ENCODE peak calls at places on chromosomes 6 and 20, in four cellular contexts. F is GM12878, G is ascending aorta, N is esophagus squamous epithelium. S is an unnamed sample.

GRCh38 chr6:123519191-123519510 is 117.6 kb downstream of the TRDN start:
- DNase-seq in F (no peak), N (no peak), G (no peak), S (no peak)

GRCh38 chr6:3731700-3732099 is 19.8 kb downstream of the PXDC1 start:
- DNase-seq in F (no peak), N (no peak), G (no peak), S (no peak)

GRCh38 chr6:37008484-37009186 is 3.2 kb downstream of the FGD2 start:
- DNase-seq in G (no peak), N (no peak), F (no peak), S (no peak)

GRCh38 chr6:2738373-2738979 is 12.2 kb downstream of the MYLK4 start:
- DNase-seq in F (no peak), N (no peak), G (peak), S (no peak)

GRCh38 chr6:34953084-34954025 is 64.3 kb downstream of the ANKS1A start:
- DNase-seq in G (no peak), N (no peak), F (no peak), S (no peak)

GRCh38 chr6:43977404-43978111 is 149.7 kb downstream of the MRPL14 start:
- DNase-seq in G (peak), N (no peak), F (peak), S (peak)

GRCh38 chr6:137224890-137225198 is 5.7 kb upstream of the IFNGR1 start:
- DNase-seq in N (no peak), G (no peak), F (peak), S (peak)

GRCh38 chr20:18224968-18225568 is 63.3 kb upstream of the ZNF133 start:
- DNase-seq in F (no peak), G (no peak), N (no peak), S (no peak)

GRCh38 chr6:143060806-143061596 is at the start of gene AIG1:
- DNase-seq in N (peak), F (no peak), G (no peak), S (peak)

GRCh38 chr20:41714030-41714429 is 95.9 kb upstream of the CHD6 start:
- DNase-seq in F (no peak), N (no peak), G (no peak), S (no peak)

GRCh38 chr6:29800254-29800653 is 27.4 kb upstream of the HLA-G start:
- DNase-seq in N (no peak), F (no peak), G (no peak), S (no peak)

GRCh38 chr6:89268776-89269175 is 46.3 kb downstream of the GABRR2 start:
- DNase-seq in F (no peak), N (no peak), G (no peak), S (no peak)

GRCh38 chr6:96301781-96302180 is 219.8 kb upstream of the UFL1 start:
- DNase-seq in F (no peak), G (no peak), N (no peak), S (no peak)

GRCh38 chr6:162562041-162562440 is 165.5 kb downstream of the PRKN start:
- DNase-seq in G (no peak), F (no peak), N (no peak), S (no peak)

GRCh38 chr6:160388922-160389321 is 40.7 kb downstream of the SLC22A3 start:
- DNase-seq in F (no peak), G (no peak), N (no peak), S (no peak)

GRCh38 chr6:136031982-136032381 is 180.5 kb downstream of the PDE7B start:
- DNase-seq in F (no peak), G (no peak), N (no peak), S (no peak)

GRCh38 chr6:80767808-80768207 is 661.3 kb downstream of the BCKDHB start:
- DNase-seq in G (peak), F (no peak), N (no peak), S (no peak)

GRCh38 chr6:136343700-136344099 is 54.1 kb upstream of the BCLAF1 start:
- DNase-seq in G (no peak), N (no peak), F (no peak), S (no peak)

GRCh38 chr6:35209622-35210289 is 4.0 kb upstream of the SCUBE3 start:
- DNase-seq in N (no peak), G (no peak), F (no peak), S (no peak)

GRCh38 chr20:20972490-20972889 is 133.7 kb downstream of the LINC00237 start:
- DNase-seq in G (no peak), N (no peak), F (no peak), S (no peak)

GRCh38 chr6:52566853-52567279 is 10.0 kb downstream of the TRAM2 start:
- DNase-seq in F (no peak), N (no peak), G (no peak), S (no peak)

GRCh38 chr6:163951326-163951725 is 536.8 kb downstream of the QKI start:
- DNase-seq in N (no peak), G (no peak), F (no peak), S (no peak)

GRCh38 chr20:59573837-59574236 is 30.5 kb upstream of the PHACTR3 start:
- DNase-seq in N (no peak), G (peak), F (no peak), S (no peak)

GRCh38 chr20:348972-349841 is 2.3 kb downstream of the NRSN2 start:
- DNase-seq in F (no peak), G (no peak), N (no peak), S (no peak)

GRCh38 chr6:63928613-63929012 is 293.0 kb downstream of the PHF3 start:
- DNase-seq in F (no peak), N (no peak), G (no peak), S (no peak)

GRCh38 chr6:35079311-35080000 is 61.7 kb downstream of the TCP11 start:
- DNase-seq in F (no peak), G (peak), N (no peak), S (no peak)

GRCh38 chr20:59933296-59933848 is at the start of gene SYCP2:
- DNase-seq in F (no peak), G (peak), N (no peak), S (no peak)

GRCh38 chr20:35506872-35507638 is 22.4 kb downstream of the C20orf173 start:
- DNase-seq in F (no peak), G (no peak), N (no peak), S (no peak)

GRCh38 chr20:4512891-4513550 is 208.7 kb upstream of the PRND start:
- DNase-seq in G (no peak), F (no peak), N (no peak), S (no peak)

GRCh38 chr6:80280258-80281010 is 174.0 kb downstream of the BCKDHB start:
- DNase-seq in N (no peak), F (no peak), G (no peak), S (no peak)

GRCh38 chr6:108716801-108717791 is 131.1 kb upstream of the ARMC2 start:
- DNase-seq in G (peak), F (no peak), N (no peak), S (no peak)

GRCh38 chr20:10404023-10404628 is 29.9 kb downstream of the MKKS start:
- DNase-seq in G (no peak), N (no peak), F (no peak), S (no peak)

GRCh38 chr6:12958052-12958706 is 241.6 kb downstream of the PHACTR1 start:
- DNase-seq in G (no peak), F (no peak), N (no peak), S (no peak)

GRCh38 chr20:44745560-44746366 is at the start of gene KCNK15:
- DNase-seq in N (no peak), F (no peak), G (peak), S (no peak)

GRCh38 chr20:10982692-10983091 is 308.9 kb upstream of the JAG1 start:
- DNase-seq in N (no peak), G (peak), F (no peak), S (no peak)

GRCh38 chr6:14968056-14968643 is 277.7 kb upstream of the JARID2 start:
- DNase-seq in F (no peak), G (no peak), N (no peak), S (no peak)

GRCh38 chr6:131823276-131823902 is 15.6 kb downstream of the ENPP1 start:
- DNase-seq in G (no peak), F (no peak), N (no peak), S (no peak)

GRCh38 chr6:121161881-121162280 is 172.4 kb downstream of the TBC1D32 start:
- DNase-seq in F (no peak), G (no peak), N (no peak), S (no peak)

GRCh38 chr6:7087066-7087465 is 20.7 kb upstream of the RREB1 start:
- DNase-seq in N (no peak), G (no peak), F (no peak), S (no peak)
- TF ChIP-seq CTCF in N (no peak), G (peak), F (no peak), S (peak)

GRCh38 chr20:63653974-63654680 is 903 bp upstream of the STMN3 start:
- DNase-seq in N (no peak), F (no peak), G (no peak), S (no peak)
- H3K4me3 ChIP-seq in N (peak), F (no peak), G (peak), S (no peak)

GRCh38 chr20:39066464-39066863 is 104.3 kb downstream of the DHX35 start:
- DNase-seq in N (no peak), F (no peak), G (no peak), S (no peak)
- TF ChIP-seq CTCF in N (no peak), F (no peak), G (no peak), S (peak)

DNA sequence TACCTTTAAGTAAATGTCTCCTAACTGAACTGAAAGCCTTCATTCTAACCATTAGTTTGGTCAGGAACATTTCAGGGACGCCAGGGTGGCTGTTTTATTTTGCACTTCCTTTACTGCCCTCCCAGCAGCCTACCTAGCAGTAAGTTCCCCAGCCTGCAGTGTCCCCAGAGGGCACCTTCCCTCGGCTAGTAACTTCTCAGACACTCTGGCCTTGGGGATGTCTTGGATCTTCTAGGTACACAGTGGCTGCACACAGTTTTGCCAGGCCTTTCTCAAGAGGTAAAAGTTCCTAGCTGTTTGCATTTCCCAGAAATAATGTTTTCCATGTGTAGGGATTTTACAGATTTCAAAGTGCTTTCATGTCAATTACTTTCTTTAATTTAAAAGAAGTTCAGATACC is 378 bp upstream of the LAMA2 start:
- DNase-seq in N (no peak), F (no peak), G (no peak), S (no peak)
- H3K4me3 ChIP-seq in N (peak), F (no peak), G (peak), S (no peak)

GRCh38 chr6:150895898-150896632 is 30.6 kb downstream of the MTHFD1L start:
- DNase-seq in N (no peak), F (no peak), G (peak), S (no peak)

GRCh38 chr6:150891886-150892485 is 26.5 kb downstream of the MTHFD1L start:
- DNase-seq in N (no peak), G (peak), F (peak), S (peak)

GRCh38 chr6:150897400-150897943 is 32.0 kb downstream of the MTHFD1L start:
- DNase-seq in N (no peak), G (peak), F (peak), S (peak)

GRCh38 chr6:150894191-150894744 is 28.8 kb downstream of the MTHFD1L start:
- DNase-seq in N (no peak), G (peak), F (no peak), S (no peak)

DNA sequence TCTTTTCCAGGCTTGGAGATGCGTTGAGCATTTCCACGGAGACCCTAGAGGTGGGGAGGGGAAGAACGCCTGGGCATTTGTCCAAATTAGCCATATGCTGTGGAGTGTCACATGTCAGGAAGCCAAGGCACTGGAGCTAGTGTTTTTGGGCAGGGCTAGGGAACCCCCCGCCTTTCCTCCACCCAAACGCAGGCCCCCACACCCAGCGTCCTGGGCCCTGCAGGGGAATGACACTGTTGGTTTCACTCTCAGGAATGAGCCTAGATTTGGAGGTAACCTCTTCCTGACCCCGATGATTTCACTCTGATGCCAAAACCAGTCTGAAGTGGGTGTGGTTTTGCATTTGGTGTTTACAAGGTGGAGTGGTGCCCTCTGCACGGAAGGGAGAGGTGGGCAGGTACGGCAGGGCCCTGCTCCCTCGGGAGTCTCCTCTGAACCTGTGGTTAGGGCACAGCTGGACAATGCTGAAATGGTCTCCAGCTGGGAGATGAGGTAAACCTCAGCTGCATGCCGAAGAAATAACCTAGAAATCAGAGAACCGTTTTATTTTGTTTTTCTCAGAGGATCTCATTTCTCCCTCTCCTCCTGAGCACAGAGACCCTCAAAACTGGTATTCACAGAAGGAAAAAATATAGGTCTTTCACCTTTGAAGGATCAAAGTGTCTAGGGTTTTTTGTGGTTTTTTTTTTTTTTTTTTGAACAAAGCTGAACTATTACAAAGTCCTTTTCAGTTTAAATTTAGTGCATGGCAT is 29.6 kb downstream of the MTHFD1L start:
- DNase-seq in N (no peak), G (peak), F (peak), S (peak)
- TF ChIP-seq CTCF in N (no peak), G (no peak), F (no peak), S (no peak)